ENCODE peak calls at places on chromosome 13, in eight cellular contexts. D is DND-41; B is activated T-helper 1 cell treated with anti-CD3 and anti-CD28 coated beads, Interleukin-12 subunit alpha, Interleukin-12 subunit beta, Interleukin-2, Interleukin-4 antibody, amounts not matched to agents 30 ng/mL and 10 ng/mL and 1 ng/mL, durations not matched to agents 14 hours and 24 hours and 36 hours; Z is fibroblast of mammary gland; L is activated T-helper 2 cell treated with anti-CD3 and anti-CD28 coated beads, Interferon-gamma antibody, Interleukin-2, Interleukin-4, amounts not matched to agents 10 μg/mL and 5 μg/mL and 100 μg/mL, durations not matched to agents 14 hours and 24 hours and 36 hours; J is occipital lobe; P is NCI-H69; Y is SK-N-MC. H is an unnamed sample.
A peak's percentile ranks its signal among the peaks of the same experiment; 100 is the strongest.

GRCh38 chr13:67554746-67555452 is 324.8 kb upstream of the PCDH9 start:
- DNase-seq in B (no peak), Z (peak; percentile 0), D (no peak), J (no peak), L (no peak), Y (no peak), P (no peak), H (no peak)

GRCh38 chr13:95676775-95677563 is at the start of gene DNAJC3:
- DNase-seq in Y (peak; percentile 48), Z (peak; percentile 95), J (peak; percentile 98), L (peak; percentile 98), D (peak; percentile 98), B (peak; percentile 99), P (peak; percentile 99), H (peak; percentile 99)

GRCh38 chr13:77359171-77359570 is 32.3 kb upstream of the MYCBP2 start:
- DNase-seq in J (no peak), P (no peak), D (no peak), B (no peak), Z (no peak), Y (no peak), L (no peak), H (no peak)

GRCh38 chr13:98541211-98541610 is 35.7 kb downstream of the STK24 start:
- DNase-seq in P (no peak), J (no peak), B (no peak), Z (peak; percentile 53), L (no peak), Y (no peak), D (no peak), H (no peak)

GRCh38 chr13:40485611-40486517 is 180.6 kb downstream of the FOXO1 start:
- DNase-seq in Z (no peak), B (peak; percentile 50), Y (no peak), L (peak; percentile 64), D (no peak), P (peak; percentile 0), J (no peak), H (peak; percentile 35)

GRCh38 chr13:29594310-29594709 is 1.2 kb downstream of the SLC7A1 start:
- DNase-seq in L (peak; percentile 36), D (peak; percentile 55), P (peak; percentile 73), Y (no peak), Z (peak; percentile 89), J (no peak), B (peak; percentile 27), H (peak; percentile 48)

GRCh38 chr13:109755551-109755950 is 30.8 kb downstream of the IRS2 start:
- DNase-seq in D (no peak), Z (no peak), P (no peak), J (no peak), L (no peak), Y (no peak), B (no peak), H (no peak)

GRCh38 chr13:110236431-110236830 is 70.5 kb downstream of the COL4A1 start:
- DNase-seq in L (no peak), P (no peak), Y (no peak), J (no peak), B (no peak), Z (no peak), D (no peak), H (no peak)

GRCh38 chr13:85935868-85936467 is 136.7 kb upstream of the SLITRK6 start:
- DNase-seq in Y (no peak), Z (no peak), B (no peak), J (no peak), P (no peak), L (no peak), D (no peak), H (no peak)